ENCODE peak calls at places on chromosomes 16 and 17, in seven cellular contexts. One of them, this sample, is unnamed. For H3K4me1 and H3K9me3, the result is how much of the 10 kb centered on the place peaks cover.

GRCh38 chr17:74296548-74296936 is 22.5 kb downstream of the DNAI2 start:
- DNase-seq in ascending aorta: no peak
- DNase-seq in A673: peak
- DNase-seq in heart right ventricle: peak
- DNase-seq in transverse colon: peak
- DNase-seq in psoas muscle: peak
- DNase-seq in heart left ventricle: peak
- DNase-seq in this sample: peak

GRCh38 chr16:9885876-9886275 is 296.4 kb downstream of the GRIN2A start:
- DNase-seq in ascending aorta: no peak
- DNase-seq in A673: no peak
- DNase-seq in heart right ventricle: no peak
- DNase-seq in transverse colon: no peak
- DNase-seq in psoas muscle: no peak
- DNase-seq in heart left ventricle: no peak
- DNase-seq in this sample: no peak

GRCh38 chr16:55567382-55567781 is 898 bp downstream of the CAPNS2 start:
- DNase-seq in ascending aorta: no peak
- DNase-seq in A673: no peak
- DNase-seq in heart right ventricle: no peak
- DNase-seq in transverse colon: no peak
- DNase-seq in psoas muscle: no peak
- DNase-seq in heart left ventricle: no peak
- DNase-seq in this sample: no peak

GRCh38 chr17:50210249-50211225 is 9.1 kb upstream of the COL1A1 start:
- DNase-seq in ascending aorta: no peak
- DNase-seq in A673: peak
- DNase-seq in heart right ventricle: peak
- DNase-seq in transverse colon: peak
- DNase-seq in psoas muscle: peak
- DNase-seq in heart left ventricle: peak
- DNase-seq in this sample: no peak

GRCh38 chr16:2484898-2485508 is 10.1 kb downstream of the TBC1D24 start:
- DNase-seq in ascending aorta: no peak
- DNase-seq in A673: no peak
- DNase-seq in heart right ventricle: no peak
- DNase-seq in transverse colon: no peak
- DNase-seq in psoas muscle: no peak
- DNase-seq in heart left ventricle: no peak
- DNase-seq in this sample: no peak

GRCh38 chr16:69328854-69329316 is 1.5 kb downstream of the PDF start:
- DNase-seq in ascending aorta: no peak
- DNase-seq in A673: peak
- DNase-seq in heart right ventricle: no peak
- DNase-seq in transverse colon: no peak
- DNase-seq in psoas muscle: no peak
- DNase-seq in heart left ventricle: no peak
- DNase-seq in this sample: no peak

GRCh38 chr16:1543085-1543896 is 9.8 kb downstream of the TMEM204 start:
- DNase-seq in ascending aorta: peak
- DNase-seq in A673: peak
- DNase-seq in heart right ventricle: peak
- DNase-seq in transverse colon: peak
- DNase-seq in psoas muscle: peak
- DNase-seq in heart left ventricle: peak
- DNase-seq in this sample: peak

GRCh38 chr17:83009414-83010322 is 69.7 kb upstream of the METRNL start:
- DNase-seq in ascending aorta: no peak
- DNase-seq in A673: no peak
- DNase-seq in heart right ventricle: no peak
- DNase-seq in transverse colon: no peak
- DNase-seq in psoas muscle: no peak
- DNase-seq in heart left ventricle: no peak
- DNase-seq in this sample: no peak

GRCh38 chr16:89925596-89926079 is 2.5 kb downstream of the TUBB3 start:
- DNase-seq in ascending aorta: no peak
- DNase-seq in A673: peak
- DNase-seq in heart right ventricle: no peak
- DNase-seq in transverse colon: no peak
- DNase-seq in psoas muscle: no peak
- DNase-seq in heart left ventricle: no peak
- DNase-seq in this sample: no peak

GRCh38 chr16:77434365-77435239 is at the start of gene ADAMTS18:
- DNase-seq in ascending aorta: no peak
- DNase-seq in A673: no peak
- DNase-seq in heart right ventricle: no peak
- DNase-seq in transverse colon: no peak
- DNase-seq in psoas muscle: no peak
- DNase-seq in heart left ventricle: no peak
- DNase-seq in this sample: no peak

GRCh38 chr17:33657181-33657580 is 364.1 kb upstream of the ASIC2 start:
- DNase-seq in ascending aorta: no peak
- DNase-seq in A673: no peak
- DNase-seq in heart right ventricle: no peak
- DNase-seq in transverse colon: no peak
- DNase-seq in psoas muscle: no peak
- DNase-seq in heart left ventricle: no peak
- DNase-seq in this sample: no peak

GRCh38 chr16:69040144-69040909 is 65.1 kb upstream of the HAS3 start:
- DNase-seq in ascending aorta: no peak
- DNase-seq in A673: peak
- DNase-seq in heart right ventricle: no peak
- DNase-seq in transverse colon: no peak
- DNase-seq in psoas muscle: no peak
- DNase-seq in heart left ventricle: no peak
- DNase-seq in this sample: no peak

GRCh38 chr17:42406602-42407288 is 16.3 kb downstream of the CAVIN1 start:
- DNase-seq in ascending aorta: no peak
- DNase-seq in A673: no peak
- DNase-seq in heart right ventricle: no peak
- DNase-seq in transverse colon: no peak
- DNase-seq in psoas muscle: no peak
- DNase-seq in heart left ventricle: no peak
- DNase-seq in this sample: no peak

GRCh38 chr16:14036869-14037268 is 34.2 kb upstream of the MRTFB start:
- DNase-seq in ascending aorta: no peak
- DNase-seq in A673: no peak
- DNase-seq in heart right ventricle: no peak
- DNase-seq in transverse colon: no peak
- DNase-seq in psoas muscle: no peak
- DNase-seq in heart left ventricle: no peak
- DNase-seq in this sample: no peak

GRCh38 chr16:24427840-24428239 is 111.5 kb upstream of the RBBP6 start:
- DNase-seq in ascending aorta: no peak
- DNase-seq in A673: no peak
- DNase-seq in heart right ventricle: no peak
- DNase-seq in transverse colon: no peak
- DNase-seq in psoas muscle: no peak
- DNase-seq in heart left ventricle: no peak
- DNase-seq in this sample: no peak

GRCh38 chr17:44587339-44587738 is 30.1 kb downstream of the FZD2 start:
- DNase-seq in ascending aorta: peak
- DNase-seq in A673: peak
- DNase-seq in heart right ventricle: peak
- DNase-seq in transverse colon: no peak
- DNase-seq in psoas muscle: peak
- DNase-seq in heart left ventricle: peak
- DNase-seq in this sample: no peak

GRCh38 chr17:74466111-74466784 is at the start of gene CD300A:
- DNase-seq in ascending aorta: no peak
- DNase-seq in A673: no peak
- DNase-seq in heart right ventricle: peak
- DNase-seq in transverse colon: no peak
- DNase-seq in psoas muscle: peak
- DNase-seq in heart left ventricle: peak
- DNase-seq in this sample: no peak

GRCh38 chr16:84950906-84951305 is 60.4 kb downstream of the ZDHHC7 start:
- DNase-seq in ascending aorta: no peak
- DNase-seq in A673: peak
- DNase-seq in heart right ventricle: no peak
- DNase-seq in transverse colon: no peak
- DNase-seq in psoas muscle: no peak
- DNase-seq in heart left ventricle: no peak
- DNase-seq in this sample: no peak

GRCh38 chr16:12066823-12067222 is 90.3 kb downstream of the SNX29 start:
- DNase-seq in ascending aorta: no peak
- DNase-seq in A673: no peak
- DNase-seq in heart right ventricle: no peak
- DNase-seq in transverse colon: no peak
- DNase-seq in psoas muscle: no peak
- DNase-seq in heart left ventricle: no peak
- DNase-seq in this sample: no peak

GRCh38 chr17:15780188-15780587 is 48.1 kb downstream of the TBC1D26 start:
- DNase-seq in ascending aorta: no peak
- DNase-seq in A673: no peak
- DNase-seq in heart right ventricle: no peak
- DNase-seq in transverse colon: no peak
- DNase-seq in psoas muscle: no peak
- DNase-seq in heart left ventricle: no peak
- DNase-seq in this sample: no peak

GRCh38 chr16:14513389-14514107 is 116.5 kb downstream of the PARN start:
- DNase-seq in ascending aorta: no peak
- DNase-seq in A673: no peak
- DNase-seq in heart right ventricle: no peak
- DNase-seq in transverse colon: no peak
- DNase-seq in psoas muscle: no peak
- DNase-seq in heart left ventricle: no peak
- DNase-seq in this sample: no peak

DNA sequence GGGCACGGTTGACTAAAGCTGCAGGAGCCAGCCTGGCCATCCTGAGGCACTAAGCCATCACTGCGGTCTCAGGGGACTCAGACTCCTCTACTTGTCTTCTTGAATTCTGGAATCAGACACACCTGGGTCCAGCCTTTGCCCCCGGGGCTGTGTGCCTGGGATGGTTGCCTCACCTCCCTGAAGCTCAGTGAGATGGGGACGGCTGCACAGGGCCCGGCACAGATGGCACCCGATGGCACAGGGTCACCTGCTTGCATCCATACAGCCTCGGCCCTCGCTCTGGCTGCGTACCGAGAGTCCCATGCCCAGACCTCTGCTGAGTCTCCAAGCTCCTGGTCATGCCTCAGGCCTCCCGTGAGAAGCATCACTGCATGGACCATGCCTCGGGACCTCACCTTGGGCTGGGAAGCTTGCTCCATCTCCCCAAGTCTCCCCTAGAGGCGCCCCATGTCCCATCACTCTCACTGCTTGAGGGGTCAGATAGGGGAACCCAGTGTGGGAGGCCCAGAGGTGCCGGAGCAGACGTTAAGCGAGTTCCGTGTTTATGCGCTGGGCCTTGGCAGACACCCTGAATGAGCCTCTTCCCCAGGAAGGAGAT is 316.3 kb downstream of the SEC14L1 start:
- DNase-seq in ascending aorta: no peak
- DNase-seq in A673: no peak
- DNase-seq in heart right ventricle: no peak
- DNase-seq in transverse colon: no peak
- DNase-seq in psoas muscle: no peak
- DNase-seq in heart left ventricle: no peak
- DNase-seq in this sample: no peak
- H3K4me1 ChIP-seq in ascending aorta: under half
- H3K4me1 ChIP-seq in A673: under half
- H3K4me1 ChIP-seq in heart right ventricle: half or more
- H3K4me1 ChIP-seq in transverse colon: half or more
- H3K4me1 ChIP-seq in psoas muscle: under half
- H3K4me1 ChIP-seq in heart left ventricle: under half
- H3K4me1 ChIP-seq in this sample: under half

DNA sequence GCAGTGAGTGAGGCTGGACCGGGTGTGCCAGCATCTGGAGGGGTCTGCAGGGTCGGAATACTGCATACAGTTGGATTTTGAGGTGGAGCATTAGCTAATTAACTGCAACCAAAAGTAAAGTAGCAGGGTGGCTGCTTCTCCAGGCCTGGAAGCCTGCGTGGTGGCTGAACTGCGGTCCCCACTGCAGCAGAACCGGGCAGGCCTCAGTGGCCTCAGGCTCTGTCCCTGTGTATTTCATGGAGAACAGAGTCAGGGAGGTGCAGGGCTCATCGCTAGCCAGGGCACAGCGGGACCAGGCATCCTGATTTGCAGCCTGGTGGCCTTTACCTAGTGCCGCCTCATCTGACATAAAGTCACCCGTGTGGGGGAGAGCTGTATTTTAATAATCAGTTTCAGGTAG is 131.9 kb downstream of the RPTOR start:
- DNase-seq in ascending aorta: no peak
- DNase-seq in A673: no peak
- DNase-seq in heart right ventricle: no peak
- DNase-seq in transverse colon: no peak
- DNase-seq in psoas muscle: no peak
- DNase-seq in heart left ventricle: no peak
- DNase-seq in this sample: no peak
- H3K27ac ChIP-seq in ascending aorta: no peak
- H3K27ac ChIP-seq in A673: no peak
- H3K27ac ChIP-seq in heart right ventricle: no peak
- H3K27ac ChIP-seq in transverse colon: no peak
- H3K27ac ChIP-seq in psoas muscle: no peak
- H3K27ac ChIP-seq in heart left ventricle: no peak
- H3K27ac ChIP-seq in this sample: no peak

GRCh38 chr16:5374184-5374583 is 276.6 kb upstream of the EEF2KMT start:
- DNase-seq in ascending aorta: no peak
- DNase-seq in A673: no peak
- DNase-seq in heart right ventricle: no peak
- DNase-seq in transverse colon: no peak
- DNase-seq in psoas muscle: no peak
- DNase-seq in heart left ventricle: no peak
- DNase-seq in this sample: no peak
- H3K9me3 ChIP-seq in ascending aorta: under half
- H3K9me3 ChIP-seq in A673: under half
- H3K9me3 ChIP-seq in heart right ventricle: under half
- H3K9me3 ChIP-seq in transverse colon: under half
- H3K9me3 ChIP-seq in psoas muscle: under half
- H3K9me3 ChIP-seq in heart left ventricle: under half
- H3K9me3 ChIP-seq in this sample: under half

DNA sequence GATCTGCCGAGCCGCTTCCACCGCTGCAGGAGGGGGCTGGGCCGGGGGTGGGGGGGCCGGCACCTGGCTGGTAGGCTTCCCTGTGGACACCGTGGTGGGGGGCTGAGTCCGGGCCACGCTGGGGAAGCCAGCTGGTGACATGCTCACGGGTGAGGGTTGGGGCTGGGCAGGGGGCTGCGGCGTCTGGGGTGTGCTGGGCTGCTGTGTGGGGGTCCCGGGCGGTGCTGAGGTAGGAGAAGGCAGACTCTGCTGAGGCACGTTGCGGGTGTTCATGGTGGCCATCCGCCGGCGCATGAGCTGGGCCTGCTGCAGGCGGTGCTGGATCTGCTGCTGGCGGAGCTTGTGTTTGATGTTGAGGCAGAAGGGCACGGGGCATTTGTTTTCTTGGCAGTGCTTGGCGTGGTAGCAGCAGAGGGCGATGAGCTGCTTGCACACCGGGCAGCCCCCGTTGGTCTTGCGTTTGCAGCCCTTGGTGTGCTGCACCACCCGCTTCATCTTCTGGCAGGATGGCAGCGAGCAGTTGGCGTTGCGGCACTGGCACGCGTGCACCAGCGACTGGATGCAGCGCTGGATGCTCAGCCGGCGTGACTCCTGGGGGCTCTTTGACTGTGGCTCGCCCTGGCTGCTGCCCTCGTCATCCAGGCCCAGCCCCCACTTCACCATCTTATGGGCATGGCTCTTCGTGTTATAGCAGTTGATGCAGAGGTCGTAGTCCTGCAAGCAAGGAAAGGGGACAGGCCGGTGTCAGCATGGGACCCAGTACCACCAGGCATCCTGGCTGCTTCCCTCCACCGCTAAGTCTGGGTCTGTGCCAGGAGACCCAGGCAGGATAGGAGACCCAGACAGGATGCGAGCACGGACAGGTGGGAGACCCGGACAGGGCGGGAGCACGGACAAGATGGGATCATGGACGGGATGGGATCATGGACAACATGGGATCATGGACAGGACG is 12.1 kb upstream of the TRAP1 start:
- DNase-seq in ascending aorta: no peak
- DNase-seq in A673: no peak
- DNase-seq in heart right ventricle: no peak
- DNase-seq in transverse colon: no peak
- DNase-seq in psoas muscle: no peak
- DNase-seq in heart left ventricle: no peak
- DNase-seq in this sample: peak
- H3K4me1 ChIP-seq in ascending aorta: under half
- H3K4me1 ChIP-seq in A673: under half
- H3K4me1 ChIP-seq in heart right ventricle: under half
- H3K4me1 ChIP-seq in transverse colon: under half
- H3K4me1 ChIP-seq in psoas muscle: under half
- H3K4me1 ChIP-seq in heart left ventricle: under half
- H3K4me1 ChIP-seq in this sample: under half

This sample was measured in pancreas.